ENCODE peak calls at places on chromosome 4, in eight cellular contexts. One of them, this sample, is unnamed.

GRCh38 chr4:56728512-56728911 is 47.4 kb upstream of the HOPX start:
- DNase-seq in kidney epithelial cell: peak; percentile 44
- DNase-seq in PC-3: peak; percentile 81
- DNase-seq in HFFc6: peak; percentile 64
- DNase-seq in right atrium auricular region: peak; percentile 78
- DNase-seq in Peyer's patch: no peak
- DNase-seq in K562: no peak
- DNase-seq in CD4-positive, alpha-beta T cell: no peak
- DNase-seq in this sample: no peak

GRCh38 chr4:120215350-120215749 is 148.7 kb upstream of the MAD2L1 start:
- DNase-seq in kidney epithelial cell: no peak
- DNase-seq in PC-3: no peak
- DNase-seq in HFFc6: no peak
- DNase-seq in right atrium auricular region: no peak
- DNase-seq in Peyer's patch: no peak
- DNase-seq in K562: no peak
- DNase-seq in CD4-positive, alpha-beta T cell: no peak
- DNase-seq in this sample: no peak

GRCh38 chr4:101981756-101982155 is 191.2 kb downstream of the BANK1 start:
- DNase-seq in kidney epithelial cell: peak; percentile 52
- DNase-seq in PC-3: peak; percentile 93
- DNase-seq in HFFc6: no peak
- DNase-seq in right atrium auricular region: no peak
- DNase-seq in Peyer's patch: no peak
- DNase-seq in K562: no peak
- DNase-seq in CD4-positive, alpha-beta T cell: no peak
- DNase-seq in this sample: no peak

GRCh38 chr4:95118507-95118906 is 360.8 kb downstream of the BMPR1B start:
- DNase-seq in kidney epithelial cell: no peak
- DNase-seq in PC-3: no peak
- DNase-seq in HFFc6: no peak
- DNase-seq in right atrium auricular region: no peak
- DNase-seq in Peyer's patch: no peak
- DNase-seq in K562: no peak
- DNase-seq in CD4-positive, alpha-beta T cell: no peak
- DNase-seq in this sample: no peak

GRCh38 chr4:23333556-23333945 is 556.3 kb downstream of the PPARGC1A start:
- DNase-seq in kidney epithelial cell: peak; percentile 14
- DNase-seq in PC-3: peak; percentile 49
- DNase-seq in HFFc6: no peak
- DNase-seq in right atrium auricular region: no peak
- DNase-seq in Peyer's patch: no peak
- DNase-seq in K562: no peak
- DNase-seq in CD4-positive, alpha-beta T cell: no peak
- DNase-seq in this sample: no peak

GRCh38 chr4:168995537-168996295 is 14.3 kb downstream of the CBR4 start:
- DNase-seq in kidney epithelial cell: no peak
- DNase-seq in PC-3: peak; percentile 59
- DNase-seq in HFFc6: peak; percentile 29
- DNase-seq in right atrium auricular region: no peak
- DNase-seq in Peyer's patch: no peak
- DNase-seq in K562: no peak
- DNase-seq in CD4-positive, alpha-beta T cell: no peak
- DNase-seq in this sample: no peak

GRCh38 chr4:20158195-20158594 is 93.5 kb upstream of the SLIT2 start:
- DNase-seq in kidney epithelial cell: no peak
- DNase-seq in PC-3: no peak
- DNase-seq in HFFc6: no peak
- DNase-seq in right atrium auricular region: no peak
- DNase-seq in Peyer's patch: no peak
- DNase-seq in K562: no peak
- DNase-seq in CD4-positive, alpha-beta T cell: no peak
- DNase-seq in this sample: no peak

GRCh38 chr4:150236626-150237025 is 158.4 kb downstream of the DCLK2 start:
- DNase-seq in kidney epithelial cell: no peak
- DNase-seq in PC-3: peak; percentile 9
- DNase-seq in HFFc6: peak; percentile 67
- DNase-seq in right atrium auricular region: no peak
- DNase-seq in Peyer's patch: no peak
- DNase-seq in K562: no peak
- DNase-seq in CD4-positive, alpha-beta T cell: no peak
- DNase-seq in this sample: no peak

GRCh38 chr4:128582319-128582948 is 227.1 kb upstream of the JADE1 start:
- DNase-seq in kidney epithelial cell: no peak
- DNase-seq in PC-3: no peak
- DNase-seq in HFFc6: no peak
- DNase-seq in right atrium auricular region: no peak
- DNase-seq in Peyer's patch: no peak
- DNase-seq in K562: no peak
- DNase-seq in CD4-positive, alpha-beta T cell: no peak
- DNase-seq in this sample: no peak

GRCh38 chr4:124947622-124948265 is 235.2 kb upstream of the ANKRD50 start:
- DNase-seq in kidney epithelial cell: no peak
- DNase-seq in PC-3: no peak
- DNase-seq in HFFc6: peak; percentile 6
- DNase-seq in right atrium auricular region: no peak
- DNase-seq in Peyer's patch: no peak
- DNase-seq in K562: no peak
- DNase-seq in CD4-positive, alpha-beta T cell: no peak
- DNase-seq in this sample: no peak

GRCh38 chr4:101439926-101440325 is 92.6 kb upstream of the PPP3CA start:
- DNase-seq in kidney epithelial cell: no peak
- DNase-seq in PC-3: no peak
- DNase-seq in HFFc6: no peak
- DNase-seq in right atrium auricular region: no peak
- DNase-seq in Peyer's patch: no peak
- DNase-seq in K562: no peak
- DNase-seq in CD4-positive, alpha-beta T cell: no peak
- DNase-seq in this sample: no peak

GRCh38 chr4:792729-793108 is 33.2 kb downstream of the CPLX1 start:
- DNase-seq in kidney epithelial cell: no peak
- DNase-seq in PC-3: no peak
- DNase-seq in HFFc6: no peak
- DNase-seq in right atrium auricular region: no peak
- DNase-seq in Peyer's patch: peak; percentile 31
- DNase-seq in K562: no peak
- DNase-seq in CD4-positive, alpha-beta T cell: no peak
- DNase-seq in this sample: no peak

GRCh38 chr4:1644906-1645657 is 39.0 kb downstream of the FAM53A start:
- DNase-seq in kidney epithelial cell: peak; percentile 16
- DNase-seq in PC-3: no peak
- DNase-seq in HFFc6: no peak
- DNase-seq in right atrium auricular region: no peak
- DNase-seq in Peyer's patch: no peak
- DNase-seq in K562: no peak
- DNase-seq in CD4-positive, alpha-beta T cell: no peak
- DNase-seq in this sample: no peak

GRCh38 chr4:55993994-55994657 is 45.4 kb downstream of the CEP135 start:
- DNase-seq in kidney epithelial cell: no peak
- DNase-seq in PC-3: no peak
- DNase-seq in HFFc6: no peak
- DNase-seq in right atrium auricular region: no peak
- DNase-seq in Peyer's patch: no peak
- DNase-seq in K562: no peak
- DNase-seq in CD4-positive, alpha-beta T cell: no peak
- DNase-seq in this sample: no peak

GRCh38 chr4:140237616-140238352 is 83.8 kb upstream of the MAML3 start:
- DNase-seq in kidney epithelial cell: no peak
- DNase-seq in PC-3: no peak
- DNase-seq in HFFc6: peak; percentile 84
- DNase-seq in right atrium auricular region: peak; percentile 81
- DNase-seq in Peyer's patch: no peak
- DNase-seq in K562: no peak
- DNase-seq in CD4-positive, alpha-beta T cell: no peak
- DNase-seq in this sample: no peak

GRCh38 chr4:53706422-53707032 is 115.2 kb upstream of the LNX1 start:
- DNase-seq in kidney epithelial cell: no peak
- DNase-seq in PC-3: peak; percentile 87
- DNase-seq in HFFc6: peak; percentile 66
- DNase-seq in right atrium auricular region: no peak
- DNase-seq in Peyer's patch: no peak
- DNase-seq in K562: peak; percentile 26
- DNase-seq in CD4-positive, alpha-beta T cell: no peak
- DNase-seq in this sample: no peak

GRCh38 chr4:24657768-24658617 is 73.6 kb upstream of the DHX15 start:
- DNase-seq in kidney epithelial cell: peak; percentile 99
- DNase-seq in PC-3: peak; percentile 94
- DNase-seq in HFFc6: peak; percentile 28
- DNase-seq in right atrium auricular region: peak; percentile 63
- DNase-seq in Peyer's patch: no peak
- DNase-seq in K562: no peak
- DNase-seq in CD4-positive, alpha-beta T cell: no peak
- DNase-seq in this sample: no peak

GRCh38 chr4:14178421-14178820 is 550.9 kb upstream of the BOD1L1 start:
- DNase-seq in kidney epithelial cell: peak; percentile 10
- DNase-seq in PC-3: peak; percentile 68
- DNase-seq in HFFc6: peak; percentile 5
- DNase-seq in right atrium auricular region: no peak
- DNase-seq in Peyer's patch: no peak
- DNase-seq in K562: no peak
- DNase-seq in CD4-positive, alpha-beta T cell: no peak
- DNase-seq in this sample: no peak

GRCh38 chr4:42672359-42673083 is 15.6 kb upstream of the ATP8A1 start:
- DNase-seq in kidney epithelial cell: no peak
- DNase-seq in PC-3: no peak
- DNase-seq in HFFc6: no peak
- DNase-seq in right atrium auricular region: no peak
- DNase-seq in Peyer's patch: no peak
- DNase-seq in K562: no peak
- DNase-seq in CD4-positive, alpha-beta T cell: no peak
- DNase-seq in this sample: no peak

GRCh38 chr4:39410415-39410814 is 3.7 kb downstream of the KLB start:
- DNase-seq in kidney epithelial cell: no peak
- DNase-seq in PC-3: peak; percentile 5
- DNase-seq in HFFc6: no peak
- DNase-seq in right atrium auricular region: no peak
- DNase-seq in Peyer's patch: no peak
- DNase-seq in K562: no peak
- DNase-seq in CD4-positive, alpha-beta T cell: no peak
- DNase-seq in this sample: no peak

GRCh38 chr4:41427306-41427882 is 110.6 kb upstream of the LIMCH1 start:
- DNase-seq in kidney epithelial cell: no peak
- DNase-seq in PC-3: no peak
- DNase-seq in HFFc6: no peak
- DNase-seq in right atrium auricular region: no peak
- DNase-seq in Peyer's patch: no peak
- DNase-seq in K562: no peak
- DNase-seq in CD4-positive, alpha-beta T cell: no peak
- DNase-seq in this sample: no peak

GRCh38 chr4:2792711-2793577 is at the start of gene SH3BP2:
- DNase-seq in kidney epithelial cell: no peak
- DNase-seq in PC-3: peak; percentile 59
- DNase-seq in HFFc6: peak; percentile 17
- DNase-seq in right atrium auricular region: no peak
- DNase-seq in Peyer's patch: peak; percentile 75
- DNase-seq in K562: peak; percentile 97
- DNase-seq in CD4-positive, alpha-beta T cell: peak; percentile 61
- DNase-seq in this sample: peak; percentile 38
- TF ChIP-seq CTCF in kidney epithelial cell: no peak
- TF ChIP-seq CTCF in PC-3: no peak
- TF ChIP-seq CTCF in HFFc6: no peak
- TF ChIP-seq CTCF in right atrium auricular region: no peak
- TF ChIP-seq CTCF in Peyer's patch: no peak
- TF ChIP-seq CTCF in K562: no peak
- TF ChIP-seq CTCF in CD4-positive, alpha-beta T cell: no peak
- TF ChIP-seq CTCF in this sample: no peak

DNA sequence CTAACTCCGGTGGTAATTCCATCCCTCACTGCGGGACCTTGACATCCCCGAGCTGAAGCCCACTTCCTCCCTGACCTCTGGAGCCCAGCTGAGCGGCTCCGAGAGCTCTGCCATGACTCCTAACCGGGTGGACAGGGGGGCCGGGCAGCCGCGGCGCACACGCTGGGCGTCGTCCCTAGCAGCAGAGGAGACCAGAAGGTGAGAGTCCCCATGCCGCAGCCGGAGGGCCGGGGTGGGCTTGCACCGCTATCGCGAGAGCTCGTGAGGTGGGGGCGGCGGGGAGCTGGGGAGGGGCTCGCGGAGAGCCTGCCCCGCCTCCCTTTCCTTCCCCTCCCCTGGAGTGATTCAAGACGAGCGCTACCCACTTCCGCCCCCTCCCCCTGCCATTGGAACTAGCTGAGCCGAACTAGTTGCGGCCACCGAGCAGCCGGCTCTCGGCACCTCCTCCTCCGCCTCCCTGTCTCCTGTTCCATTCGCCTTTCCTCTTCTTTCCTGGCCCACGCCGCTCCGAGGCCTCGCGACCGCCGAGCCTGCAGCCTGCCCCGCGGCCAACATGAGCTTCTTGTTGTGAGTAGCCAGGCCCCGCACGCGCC is at the start of gene MOB1B:
- DNase-seq in kidney epithelial cell: peak; percentile 63
- DNase-seq in PC-3: peak; percentile 87
- DNase-seq in HFFc6: peak; percentile 83
- DNase-seq in right atrium auricular region: peak; percentile 89
- DNase-seq in Peyer's patch: peak; percentile 90
- DNase-seq in K562: peak; percentile 94
- DNase-seq in CD4-positive, alpha-beta T cell: peak; percentile 84
- DNase-seq in this sample: peak; percentile 60
- TF ChIP-seq CTCF in kidney epithelial cell: peak; percentile 15
- TF ChIP-seq CTCF in PC-3: no peak
- TF ChIP-seq CTCF in HFFc6: peak; percentile 41
- TF ChIP-seq CTCF in right atrium auricular region: no peak
- TF ChIP-seq CTCF in Peyer's patch: peak; percentile 41
- TF ChIP-seq CTCF in K562: peak; percentile 54
- TF ChIP-seq CTCF in CD4-positive, alpha-beta T cell: peak; percentile 27
- TF ChIP-seq CTCF in this sample: no peak

DNA sequence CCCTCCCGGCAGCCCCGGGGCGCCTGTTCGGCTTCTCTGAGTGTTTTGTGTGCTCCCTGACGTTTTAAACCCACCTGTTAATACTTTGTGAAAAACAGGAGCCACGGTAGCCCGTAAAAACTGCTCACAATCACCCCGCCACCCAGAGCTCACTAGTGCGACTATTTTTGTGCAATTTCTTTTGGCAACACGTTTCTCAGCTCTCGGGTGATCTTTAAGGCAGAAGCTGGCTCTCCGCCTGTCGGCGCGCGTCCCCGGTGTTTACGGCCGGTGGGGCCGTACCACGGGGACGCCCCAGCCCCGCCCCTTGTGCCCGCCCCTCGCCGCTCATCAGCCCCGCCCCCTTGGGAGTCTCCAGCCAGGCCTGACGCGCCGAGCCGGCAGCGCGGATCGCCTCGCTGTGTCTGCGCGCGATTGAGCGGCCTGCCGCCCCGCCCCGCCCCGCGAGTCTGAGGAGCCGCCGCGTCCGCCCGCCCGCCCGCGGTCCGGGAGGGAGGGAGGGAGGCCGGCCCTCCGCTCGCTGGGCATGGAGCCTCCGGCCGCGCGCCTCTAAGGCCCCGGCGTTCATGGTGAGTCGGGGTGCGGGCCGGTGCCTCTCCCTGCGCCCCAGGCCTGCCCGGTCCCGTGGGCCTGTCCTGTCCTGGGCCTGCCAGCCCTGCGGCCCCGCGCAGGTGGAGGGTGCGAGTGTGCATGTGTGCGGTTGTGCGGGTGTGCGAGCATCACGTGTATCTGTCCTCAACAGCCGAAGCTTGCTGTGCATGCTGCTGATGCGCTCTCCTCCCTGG is 56.2 kb upstream of the TADA2B start:
- DNase-seq in kidney epithelial cell: no peak
- DNase-seq in PC-3: peak; percentile 86
- DNase-seq in HFFc6: peak; percentile 89
- DNase-seq in right atrium auricular region: peak; percentile 93
- DNase-seq in Peyer's patch: peak; percentile 95
- DNase-seq in K562: peak; percentile 98
- DNase-seq in CD4-positive, alpha-beta T cell: peak; percentile 93
- DNase-seq in this sample: peak; percentile 89
- TF ChIP-seq CTCF in kidney epithelial cell: no peak
- TF ChIP-seq CTCF in PC-3: no peak
- TF ChIP-seq CTCF in HFFc6: peak; percentile 27
- TF ChIP-seq CTCF in right atrium auricular region: no peak
- TF ChIP-seq CTCF in Peyer's patch: peak; percentile 21
- TF ChIP-seq CTCF in K562: peak; percentile 14
- TF ChIP-seq CTCF in CD4-positive, alpha-beta T cell: no peak
- TF ChIP-seq CTCF in this sample: no peak

GRCh38 chr4:139083533-139084424 is 68.2 kb downstream of the NOCT start:
- DNase-seq in kidney epithelial cell: peak; percentile 65
- DNase-seq in PC-3: peak; percentile 85
- DNase-seq in HFFc6: peak; percentile 93
- DNase-seq in right atrium auricular region: peak; percentile 89
- DNase-seq in Peyer's patch: peak; percentile 85
- DNase-seq in K562: peak; percentile 72
- DNase-seq in CD4-positive, alpha-beta T cell: peak; percentile 83
- DNase-seq in this sample: peak; percentile 73
- TF ChIP-seq CTCF in kidney epithelial cell: peak; percentile 16
- TF ChIP-seq CTCF in PC-3: no peak
- TF ChIP-seq CTCF in HFFc6: no peak
- TF ChIP-seq CTCF in right atrium auricular region: peak; percentile 18
- TF ChIP-seq CTCF in Peyer's patch: peak; percentile 44
- TF ChIP-seq CTCF in K562: peak; percentile 38
- TF ChIP-seq CTCF in CD4-positive, alpha-beta T cell: no peak
- TF ChIP-seq CTCF in this sample: no peak